ENCODE peak calls at places on chromosomes 16 and 17, in five cellular contexts. X is stomach, L is suprapubic skin, C is transverse colon, D is esophagus muscularis mucosa. A is an unnamed sample.

GRCh38 chr17:39730095-39730921 is at the start of gene MIEN1:
- DNase-seq in L (peak), C (peak), X (peak), D (peak), A (peak)

GRCh38 chr17:48727415-48728175 is 955 bp downstream of the HOXB13 start:
- DNase-seq in X (no peak), D (no peak), L (peak), C (no peak), A (peak)

GRCh38 chr17:8900207-8900606 is 32.7 kb upstream of the PIK3R6 start:
- DNase-seq in X (peak), C (no peak), L (no peak), D (no peak), A (no peak)

GRCh38 chr16:88010971-88011483 is 59.8 kb downstream of the BANP start:
- DNase-seq in X (no peak), C (no peak), D (no peak), L (no peak), A (peak)

GRCh38 chr16:3054965-3055733 is 8.8 kb downstream of the MMP25 start:
- DNase-seq in C (no peak), D (no peak), L (no peak), X (no peak), A (no peak)

GRCh38 chr16:66357523-66357928 is 9.0 kb upstream of the CDH5 start:
- DNase-seq in D (no peak), L (no peak), X (peak), C (peak), A (peak)

GRCh38 chr16:543301-544164 is 16.0 kb downstream of the CAPN15 start:
- DNase-seq in D (no peak), L (no peak), X (peak), C (no peak), A (no peak)

GRCh38 chr17:58641937-58642336 is 49.9 kb downstream of the TEX14 start:
- DNase-seq in L (no peak), X (no peak), D (no peak), C (no peak), A (no peak)

GRCh38 chr16:49557070-49557446 is 183.5 kb downstream of the C16orf78 start:
- DNase-seq in L (no peak), D (no peak), X (no peak), C (no peak), A (no peak)

GRCh38 chr16:56684256-56684925 is 2.1 kb downstream of the MT1X start:
- DNase-seq in D (no peak), X (no peak), L (no peak), C (no peak), A (peak)

GRCh38 chr16:15777533-15778203 is 79.2 kb downstream of the MYH11 start:
- DNase-seq in C (no peak), D (no peak), X (no peak), L (no peak), A (peak)

GRCh38 chr17:29642171-29642611 is 19.5 kb upstream of the CORO6 start:
- DNase-seq in L (no peak), C (no peak), X (no peak), D (no peak), A (no peak)

GRCh38 chr17:10752696-10753095 is 22.9 kb upstream of the TMEM220 start:
- DNase-seq in D (no peak), L (no peak), X (no peak), C (no peak), A (no peak)

GRCh38 chr17:63629627-63630026 is 7.4 kb downstream of the MAP3K3 start:
- DNase-seq in L (no peak), C (no peak), X (no peak), D (no peak), A (no peak)

GRCh38 chr17:66508896-66509843 is 206.8 kb downstream of the PRKCA start:
- DNase-seq in X (peak), C (peak), D (no peak), L (no peak), A (peak)

GRCh38 chr16:87945351-87946042 is 5.7 kb upstream of the BANP start:
- DNase-seq in D (no peak), C (peak), X (peak), L (no peak), A (peak)

GRCh38 chr17:964881-965280 is 14.7 kb downstream of the NXN start:
- DNase-seq in C (no peak), L (no peak), D (no peak), X (no peak), A (no peak)

GRCh38 chr17:59620518-59621259 is 994 bp downstream of the CLTC start:
- DNase-seq in D (no peak), L (no peak), C (peak), X (peak), A (peak)

GRCh38 chr16:89911375-89911774 is 7.3 kb upstream of the MC1R start:
- DNase-seq in L (peak), X (no peak), D (no peak), C (no peak), A (peak)

GRCh38 chr16:89909777-89910716 is 8.6 kb upstream of the MC1R start:
- DNase-seq in D (no peak), X (peak), C (peak), L (peak), A (peak)

GRCh38 chr16:89912143-89912542 is 6.5 kb upstream of the MC1R start:
- DNase-seq in D (no peak), X (no peak), L (peak), C (no peak), A (peak)

GRCh38 chr16:89912627-89913026 is 6.0 kb upstream of the MC1R start:
- DNase-seq in C (no peak), X (no peak), L (peak), D (no peak), A (peak)

DNA sequence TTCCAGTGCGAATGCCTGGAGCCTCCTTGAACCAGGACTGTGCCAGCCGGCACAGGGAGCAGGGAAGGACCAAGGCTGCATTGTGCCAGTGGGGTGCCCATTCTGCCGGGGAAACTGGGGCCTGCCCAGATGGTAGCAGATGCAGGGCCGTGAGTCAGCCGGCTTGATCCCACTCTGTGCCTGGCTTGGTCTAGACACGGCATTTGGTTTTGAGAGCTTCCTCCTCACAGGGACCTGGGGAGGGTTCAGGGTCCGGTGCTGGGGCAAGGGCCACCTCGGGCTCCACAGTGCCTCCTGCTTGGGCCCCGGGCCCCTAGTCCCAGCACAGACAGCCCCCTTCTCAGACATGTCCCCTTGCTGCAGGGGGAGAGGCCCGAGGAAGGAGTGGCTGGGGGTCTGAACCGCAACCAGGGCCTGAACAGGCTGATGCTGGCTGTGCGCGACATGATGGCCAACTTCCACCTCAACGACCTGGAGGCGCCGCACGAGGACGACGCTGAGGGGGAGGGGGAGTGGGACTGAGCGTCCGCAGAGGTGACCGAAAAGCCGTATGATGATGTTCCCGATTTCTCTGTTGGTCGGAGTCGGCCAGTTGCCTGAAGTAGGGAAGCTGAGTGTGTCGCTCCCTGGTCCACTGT is 7.8 kb upstream of the MC1R start:
- DNase-seq in D (no peak), C (no peak), X (no peak), L (peak), A (no peak)
- H3K27ac ChIP-seq in D (no peak), C (no peak), X (peak), L (no peak), A (no peak)

GRCh38 chr16:30351001-30351441 is 4.1 kb downstream of the CD2BP2 start:
- DNase-seq in L (peak), C (no peak), D (no peak), X (no peak), A (no peak)

GRCh38 chr16:30348929-30349328 is 6.2 kb downstream of the CD2BP2 start:
- DNase-seq in D (no peak), C (peak), X (no peak), L (peak), A (no peak)

GRCh38 chr16:30350134-30350871 is 4.8 kb downstream of the CD2BP2 start:
- DNase-seq in C (peak), X (no peak), D (no peak), L (peak), A (no peak)

GRCh38 chr16:30348113-30348512 is 7.0 kb downstream of the CD2BP2 start:
- DNase-seq in C (no peak), L (peak), D (no peak), X (no peak), A (no peak)

DNA sequence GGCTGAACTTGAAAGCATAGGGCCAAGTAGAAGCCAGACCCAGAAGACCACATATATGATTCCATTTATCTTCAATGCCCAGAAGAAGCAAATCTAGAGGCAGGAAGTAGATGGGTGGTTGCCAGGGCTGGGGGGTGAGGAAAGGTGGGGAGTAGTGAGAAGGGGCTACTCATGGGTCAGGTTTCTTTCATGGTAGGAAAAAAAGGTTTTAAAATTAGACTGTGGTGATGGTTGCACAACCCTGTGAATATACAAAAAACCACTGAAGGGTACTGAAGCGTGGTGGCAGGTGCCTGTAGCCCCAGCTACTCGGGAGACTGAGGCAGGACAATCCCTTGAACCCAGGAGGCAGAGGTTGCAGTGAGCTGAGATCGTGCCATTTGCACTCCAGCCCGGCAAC is 5.4 kb downstream of the CD2BP2 start:
- DNase-seq in C (peak), L (peak), D (no peak), X (no peak), A (no peak)
- TF ChIP-seq EP300 in C (no peak), L (no peak), D (no peak), X (no peak), A (no peak)

DNA sequence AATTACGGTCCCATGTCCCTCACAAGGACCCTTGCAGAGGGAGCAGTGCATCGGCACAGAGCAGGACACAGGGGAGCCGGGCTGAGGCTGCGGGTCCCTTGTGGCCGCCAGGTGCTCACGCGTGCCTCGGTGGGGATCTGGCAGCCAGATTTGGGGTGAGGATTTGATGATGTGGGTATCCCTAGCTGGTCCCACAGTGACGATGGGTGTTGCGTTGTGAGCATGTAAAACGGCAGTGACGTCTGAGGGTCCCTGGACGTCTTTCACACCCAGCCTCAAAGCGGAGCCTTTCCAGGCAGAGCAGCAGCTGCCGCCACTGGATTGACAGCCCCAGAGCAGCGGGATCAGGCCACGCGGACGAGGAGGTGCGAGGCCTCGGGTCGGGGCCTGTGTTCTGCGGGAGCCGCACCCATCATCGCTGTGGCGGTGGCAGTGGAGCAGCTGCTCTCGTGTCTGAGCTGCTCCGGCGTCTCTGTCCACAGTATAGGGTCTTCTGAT is 54.6 kb downstream of the WDR45B start:
- DNase-seq in D (no peak), L (no peak), X (no peak), C (peak), A (no peak)
- TF ChIP-seq POLR2AphosphoS5 in D (no peak), L (no peak), X (no peak), C (no peak), A (no peak)

GRCh38 chr16:14559809-14560227 is 70.2 kb downstream of the PARN start:
- DNase-seq in X (peak), C (peak), L (no peak), D (no peak), A (no peak)
- H3K27ac ChIP-seq in X (peak), C (peak), L (no peak), D (no peak), A (no peak)

DNA sequence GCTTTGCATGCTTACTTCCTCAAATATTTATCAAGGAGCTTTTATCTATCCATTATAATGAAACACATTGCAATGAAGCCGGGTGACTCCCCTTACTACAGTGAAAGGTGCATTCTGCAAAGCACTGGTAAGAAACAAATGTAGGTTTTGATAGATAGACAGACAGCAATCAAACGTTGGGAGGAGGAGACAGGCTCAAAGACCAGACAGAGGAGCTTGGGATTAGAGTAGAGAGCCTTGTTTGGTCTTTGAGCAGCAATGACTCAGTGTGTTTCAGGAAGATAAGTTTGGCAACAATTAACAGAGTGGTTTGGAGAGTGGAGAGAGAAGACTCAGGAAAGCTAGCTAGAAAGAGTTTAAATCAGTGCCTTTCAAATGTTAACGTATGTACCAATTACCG is 68.8 kb downstream of the ZNF18 start:
- DNase-seq in X (no peak), D (no peak), L (no peak), C (no peak), A (no peak)
- TF ChIP-seq EP300 in X (no peak), D (no peak), L (no peak), C (no peak), A (no peak)

A was measured in sigmoid colon.